ENCODE peak calls at places on chromosomes 1 and 21, in six cellular contexts. One of them, this sample, is unnamed.

GRCh38 chr1:223609066-223609465 is 56.4 kb downstream of the CAPN8 start:
- DNase-seq in lower lobe of right lung: no peak
- DNase-seq in left ventricle myocardium inferior: no peak
- DNase-seq in AG04450: no peak
- DNase-seq in mammary epithelial cell: no peak
- DNase-seq in effector memory CD4-positive, alpha-beta T cell: no peak
- DNase-seq in this sample: no peak

GRCh38 chr1:10866314-10867091 is 70.1 kb upstream of the CASZ1 start:
- DNase-seq in mammary epithelial cell: no peak
- DNase-seq in left ventricle myocardium inferior: no peak
- DNase-seq in AG04450: no peak
- DNase-seq in lower lobe of right lung: no peak
- DNase-seq in effector memory CD4-positive, alpha-beta T cell: no peak
- DNase-seq in this sample: peak

GRCh38 chr1:19028110-19028509 is 71.6 kb upstream of the IFFO2 start:
- DNase-seq in mammary epithelial cell: no peak
- DNase-seq in effector memory CD4-positive, alpha-beta T cell: no peak
- DNase-seq in left ventricle myocardium inferior: no peak
- DNase-seq in AG04450: no peak
- DNase-seq in lower lobe of right lung: no peak
- DNase-seq in this sample: no peak

GRCh38 chr1:236522937-236523703 is 662 bp upstream of the LGALS8 start:
- DNase-seq in AG04450: no peak
- DNase-seq in mammary epithelial cell: peak
- DNase-seq in lower lobe of right lung: peak
- DNase-seq in effector memory CD4-positive, alpha-beta T cell: no peak
- DNase-seq in left ventricle myocardium inferior: peak
- DNase-seq in this sample: peak

GRCh38 chr1:208086116-208086515 is 158.1 kb downstream of the PLXNA2 start:
- DNase-seq in AG04450: no peak
- DNase-seq in effector memory CD4-positive, alpha-beta T cell: no peak
- DNase-seq in mammary epithelial cell: peak
- DNase-seq in lower lobe of right lung: no peak
- DNase-seq in left ventricle myocardium inferior: no peak
- DNase-seq in this sample: peak

GRCh38 chr1:236636017-236636416 is 31.7 kb upstream of the HEATR1 start:
- DNase-seq in AG04450: no peak
- DNase-seq in left ventricle myocardium inferior: no peak
- DNase-seq in effector memory CD4-positive, alpha-beta T cell: no peak
- DNase-seq in mammary epithelial cell: no peak
- DNase-seq in lower lobe of right lung: no peak
- DNase-seq in this sample: no peak

GRCh38 chr1:205350626-205351235 is 6.0 kb downstream of the KLHDC8A start:
- DNase-seq in left ventricle myocardium inferior: no peak
- DNase-seq in lower lobe of right lung: no peak
- DNase-seq in effector memory CD4-positive, alpha-beta T cell: no peak
- DNase-seq in AG04450: no peak
- DNase-seq in mammary epithelial cell: peak
- DNase-seq in this sample: no peak

GRCh38 chr1:223628858-223629257 is 36.6 kb downstream of the CAPN8 start:
- DNase-seq in AG04450: no peak
- DNase-seq in effector memory CD4-positive, alpha-beta T cell: no peak
- DNase-seq in lower lobe of right lung: no peak
- DNase-seq in left ventricle myocardium inferior: no peak
- DNase-seq in mammary epithelial cell: no peak
- DNase-seq in this sample: no peak

GRCh38 chr1:17009706-17010105 is 2.0 kb downstream of the ATP13A2 start:
- DNase-seq in AG04450: no peak
- DNase-seq in lower lobe of right lung: no peak
- DNase-seq in left ventricle myocardium inferior: no peak
- DNase-seq in mammary epithelial cell: no peak
- DNase-seq in effector memory CD4-positive, alpha-beta T cell: no peak
- DNase-seq in this sample: no peak

GRCh38 chr1:66294692-66295384 is 239.1 kb upstream of the SGIP1 start:
- DNase-seq in left ventricle myocardium inferior: no peak
- DNase-seq in lower lobe of right lung: no peak
- DNase-seq in mammary epithelial cell: peak
- DNase-seq in AG04450: no peak
- DNase-seq in effector memory CD4-positive, alpha-beta T cell: no peak
- DNase-seq in this sample: peak

GRCh38 chr1:23166854-23167253 is 1.8 kb downstream of the LUZP1 start:
- DNase-seq in effector memory CD4-positive, alpha-beta T cell: no peak
- DNase-seq in lower lobe of right lung: no peak
- DNase-seq in left ventricle myocardium inferior: no peak
- DNase-seq in AG04450: no peak
- DNase-seq in mammary epithelial cell: no peak
- DNase-seq in this sample: no peak

GRCh38 chr1:115364044-115364775 is 26.2 kb upstream of the NGF start:
- DNase-seq in AG04450: peak
- DNase-seq in left ventricle myocardium inferior: no peak
- DNase-seq in lower lobe of right lung: no peak
- DNase-seq in effector memory CD4-positive, alpha-beta T cell: no peak
- DNase-seq in mammary epithelial cell: no peak
- DNase-seq in this sample: no peak

GRCh38 chr1:27617420-27617819 is 13.5 kb upstream of the AHDC1 start:
- DNase-seq in AG04450: no peak
- DNase-seq in effector memory CD4-positive, alpha-beta T cell: no peak
- DNase-seq in lower lobe of right lung: no peak
- DNase-seq in left ventricle myocardium inferior: no peak
- DNase-seq in mammary epithelial cell: no peak
- DNase-seq in this sample: no peak

GRCh38 chr1:27614048-27614624 is 10.2 kb upstream of the AHDC1 start:
- DNase-seq in left ventricle myocardium inferior: no peak
- DNase-seq in AG04450: no peak
- DNase-seq in lower lobe of right lung: no peak
- DNase-seq in effector memory CD4-positive, alpha-beta T cell: no peak
- DNase-seq in mammary epithelial cell: no peak
- DNase-seq in this sample: no peak

GRCh38 chr1:27616441-27616840 is 12.5 kb upstream of the AHDC1 start:
- DNase-seq in left ventricle myocardium inferior: no peak
- DNase-seq in AG04450: no peak
- DNase-seq in lower lobe of right lung: no peak
- DNase-seq in mammary epithelial cell: no peak
- DNase-seq in effector memory CD4-positive, alpha-beta T cell: no peak
- DNase-seq in this sample: no peak

GRCh38 chr1:27614625-27615344 is 10.8 kb upstream of the AHDC1 start:
- DNase-seq in lower lobe of right lung: no peak
- DNase-seq in AG04450: no peak
- DNase-seq in mammary epithelial cell: no peak
- DNase-seq in effector memory CD4-positive, alpha-beta T cell: no peak
- DNase-seq in left ventricle myocardium inferior: no peak
- DNase-seq in this sample: no peak

DNA sequence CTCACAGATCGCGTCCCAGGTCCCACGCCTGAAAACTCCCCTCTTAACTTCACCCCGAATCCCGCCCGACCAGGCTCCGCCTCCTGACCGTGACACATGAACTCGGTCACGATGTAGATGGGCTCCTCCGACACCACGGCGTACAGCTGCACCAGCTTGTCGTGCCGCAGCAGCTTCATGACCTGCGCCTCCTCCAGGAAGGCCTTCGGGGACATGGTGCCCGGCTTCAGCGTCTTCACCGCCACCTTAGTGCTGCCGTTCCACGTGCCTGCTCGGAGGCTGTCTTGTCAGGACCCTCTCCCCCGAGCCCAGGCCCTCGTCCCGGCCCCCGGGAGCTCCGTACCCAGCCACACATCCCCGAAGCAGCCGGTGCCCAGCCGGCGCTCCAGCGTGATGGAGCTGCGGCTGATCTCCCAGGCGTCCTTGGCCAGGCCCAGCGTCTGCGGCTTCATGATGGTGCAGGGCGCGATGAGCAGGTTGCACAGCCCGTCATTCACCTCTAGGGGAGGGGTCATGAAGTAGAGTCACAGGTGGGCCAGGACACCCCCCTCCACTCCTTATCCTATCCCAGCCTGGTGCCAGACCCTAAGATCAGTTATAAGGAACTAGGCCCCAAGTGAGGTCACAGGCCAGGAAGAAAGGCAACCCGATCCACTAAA is 11.5 kb upstream of the AHDC1 start:
- DNase-seq in left ventricle myocardium inferior: no peak
- DNase-seq in mammary epithelial cell: no peak
- DNase-seq in AG04450: no peak
- DNase-seq in lower lobe of right lung: no peak
- DNase-seq in effector memory CD4-positive, alpha-beta T cell: no peak
- DNase-seq in this sample: no peak
- H3K4me3 ChIP-seq in left ventricle myocardium inferior: no peak
- H3K4me3 ChIP-seq in mammary epithelial cell: no peak
- H3K4me3 ChIP-seq in AG04450: no peak
- H3K4me3 ChIP-seq in lower lobe of right lung: no peak
- H3K4me3 ChIP-seq in effector memory CD4-positive, alpha-beta T cell: no peak
- H3K4me3 ChIP-seq in this sample: no peak

GRCh38 chr1:9316080-9316444 is 23.4 kb downstream of the SPSB1 start:
- DNase-seq in AG04450: no peak
- DNase-seq in lower lobe of right lung: no peak
- DNase-seq in left ventricle myocardium inferior: no peak
- DNase-seq in effector memory CD4-positive, alpha-beta T cell: no peak
- DNase-seq in mammary epithelial cell: no peak
- DNase-seq in this sample: peak
- H3K4me3 ChIP-seq in AG04450: peak
- H3K4me3 ChIP-seq in lower lobe of right lung: no peak
- H3K4me3 ChIP-seq in left ventricle myocardium inferior: no peak
- H3K4me3 ChIP-seq in effector memory CD4-positive, alpha-beta T cell: no peak
- H3K4me3 ChIP-seq in mammary epithelial cell: no peak
- H3K4me3 ChIP-seq in this sample: no peak

DNA sequence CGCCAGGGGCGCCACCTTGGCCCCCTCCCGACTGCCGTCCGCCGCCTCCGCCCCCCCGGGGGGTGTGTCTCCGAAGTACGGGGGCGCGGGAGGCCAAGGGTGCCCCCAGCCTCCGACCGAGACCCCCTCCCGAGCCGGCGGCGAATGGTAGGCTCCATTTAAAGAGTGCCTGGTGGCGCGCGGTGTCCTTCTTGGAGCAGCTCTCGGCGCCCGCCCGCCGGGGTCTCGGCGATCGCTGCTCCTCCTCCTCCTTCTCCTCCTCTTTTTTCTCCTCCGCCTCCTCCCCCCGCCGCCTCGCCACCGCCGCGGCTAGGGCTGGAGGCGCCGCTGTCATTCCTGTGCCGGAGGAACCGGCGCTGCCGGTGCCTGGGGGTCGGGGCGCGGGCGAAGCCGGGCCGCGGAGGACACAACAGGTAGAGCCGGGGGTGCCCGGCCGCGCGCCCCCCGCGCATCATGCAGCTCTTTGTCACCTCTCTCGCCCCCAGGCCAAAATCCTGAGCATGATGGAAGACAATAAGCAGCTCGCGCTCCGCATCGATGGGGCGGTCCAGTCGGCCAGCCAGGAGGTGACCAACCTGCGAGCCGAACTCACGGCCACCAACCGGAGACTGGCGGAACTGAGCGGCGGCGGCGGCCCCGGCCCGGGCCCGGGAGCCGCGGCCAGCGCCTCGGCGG is at the start of gene KAZN:
- DNase-seq in AG04450: no peak
- DNase-seq in lower lobe of right lung: peak
- DNase-seq in mammary epithelial cell: no peak
- DNase-seq in left ventricle myocardium inferior: peak
- DNase-seq in effector memory CD4-positive, alpha-beta T cell: no peak
- DNase-seq in this sample: no peak
- H3K4me3 ChIP-seq in AG04450: no peak
- H3K4me3 ChIP-seq in lower lobe of right lung: peak
- H3K4me3 ChIP-seq in mammary epithelial cell: peak
- H3K4me3 ChIP-seq in left ventricle myocardium inferior: peak
- H3K4me3 ChIP-seq in effector memory CD4-positive, alpha-beta T cell: no peak
- H3K4me3 ChIP-seq in this sample: no peak

DNA sequence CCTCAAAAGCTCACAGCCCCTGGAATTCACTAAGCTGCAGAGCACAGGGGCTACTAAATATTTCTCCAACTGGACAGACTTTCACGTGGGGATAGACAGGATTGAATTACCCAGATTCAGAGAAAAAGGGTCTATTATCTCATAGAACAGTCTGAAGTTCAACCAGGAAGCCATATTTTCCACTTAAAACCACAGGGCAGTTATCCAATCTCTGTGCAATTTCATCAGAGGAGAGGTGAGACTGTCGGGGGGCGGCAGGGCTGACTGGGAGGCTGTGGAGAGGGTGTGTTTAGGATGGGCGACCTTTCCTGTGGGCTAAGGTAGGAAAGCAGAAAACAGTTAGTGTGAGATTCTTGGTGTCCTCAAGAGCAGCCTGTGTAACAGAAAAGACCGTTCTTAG is 124.5 kb downstream of the RIPK4 start:
- DNase-seq in mammary epithelial cell: no peak
- DNase-seq in lower lobe of right lung: no peak
- DNase-seq in AG04450: no peak
- DNase-seq in effector memory CD4-positive, alpha-beta T cell: no peak
- DNase-seq in left ventricle myocardium inferior: no peak
- DNase-seq in this sample: no peak
- H3K4me3 ChIP-seq in mammary epithelial cell: no peak
- H3K4me3 ChIP-seq in lower lobe of right lung: no peak
- H3K4me3 ChIP-seq in AG04450: no peak
- H3K4me3 ChIP-seq in effector memory CD4-positive, alpha-beta T cell: no peak
- H3K4me3 ChIP-seq in left ventricle myocardium inferior: no peak
- H3K4me3 ChIP-seq in this sample: no peak